ENCODE peak calls at places on chromosomes 11 and 22, in ten cellular contexts. F is SK-N-SH; R is activated CD4-positive, alpha-beta T cell treated with anti-CD3 and anti-CD28 coated beads for 24 hours; B is M059J; I is stimulated activated naive CD4-positive, alpha-beta T cell; G is midbrain; O is endothelial cell; A is G401; Y is T-helper 1 cell; E is SJSA1. W is an unnamed sample.

GRCh38 chr22:20420157-20420842 is 17.3 kb downstream of the SCARF2 start:
- DNase-seq in Y (no peak), A (no peak), E (no peak), I (no peak), G (no peak), B (no peak), O (no peak), R (no peak), F (no peak), W (no peak)

GRCh38 chr11:47980093-47980906 is at the start of gene PTPRJ:
- DNase-seq in R (no peak), A (peak), G (peak), I (peak), O (peak), Y (peak), F (peak), B (peak), E (peak), W (peak)

GRCh38 chr11:118612378-118612777 is 5.0 kb downstream of the PHLDB1 start:
- DNase-seq in F (no peak), B (no peak), G (no peak), E (no peak), R (no peak), Y (no peak), A (no peak), O (no peak), I (no peak), W (no peak)

GRCh38 chr22:31244044-31244942 is 32.2 kb downstream of the LIMK2 start:
- DNase-seq in Y (no peak), E (peak), B (peak), O (no peak), R (no peak), G (no peak), I (no peak), A (peak), F (peak), W (no peak)

GRCh38 chr11:34706709-34707461 is 86.0 kb downstream of the EHF start:
- DNase-seq in E (no peak), Y (no peak), F (no peak), G (no peak), R (no peak), I (no peak), A (no peak), B (peak), O (no peak), W (no peak)

GRCh38 chr22:50577987-50578775 is at the start of gene CPT1B:
- DNase-seq in O (no peak), A (no peak), R (no peak), B (no peak), Y (no peak), G (no peak), F (no peak), I (no peak), E (no peak), W (no peak)

GRCh38 chr11:45331839-45332485 is 45.8 kb upstream of the SYT13 start:
- DNase-seq in I (no peak), Y (no peak), O (no peak), R (no peak), B (no peak), E (peak), A (no peak), F (no peak), G (no peak), W (no peak)

GRCh38 chr22:45413368-45414211 is at the start of the genes RIBC2 and SMC1B:
- DNase-seq in G (peak), O (peak), R (peak), E (no peak), B (peak), A (peak), F (no peak), I (peak), Y (peak), W (no peak)

GRCh38 chr11:69797156-69797555 is 22.0 kb upstream of the FGF4 start:
- DNase-seq in O (no peak), R (no peak), F (no peak), B (peak), A (peak), I (no peak), G (no peak), Y (no peak), E (no peak), W (no peak)

GRCh38 chr11:12298610-12299009 is 78.8 kb upstream of the PARVA start:
- DNase-seq in Y (no peak), O (no peak), E (no peak), I (no peak), A (no peak), R (no peak), B (no peak), F (no peak), G (no peak), W (no peak)

GRCh38 chr11:44621140-44621681 is 55.7 kb downstream of the CD82 start:
- DNase-seq in B (peak), E (peak), Y (peak), R (peak), A (peak), O (peak), G (peak), F (peak), I (no peak), W (peak)

GRCh38 chr11:63961608-63962412 is 12.6 kb upstream of the COX8A start:
- DNase-seq in O (no peak), I (no peak), Y (peak), E (no peak), R (no peak), G (no peak), A (no peak), F (peak), B (peak), W (no peak)

GRCh38 chr11:34909955-34910354 is 6.2 kb downstream of the APIP start:
- DNase-seq in Y (no peak), A (no peak), I (no peak), O (no peak), B (no peak), E (no peak), R (no peak), G (no peak), F (no peak), W (no peak)

GRCh38 chr22:45129703-45130524 is 33.8 kb upstream of the NUP50 start:
- DNase-seq in F (no peak), O (no peak), A (no peak), E (no peak), R (peak), Y (peak), I (peak), G (no peak), B (no peak), W (no peak)

GRCh38 chr22:19568337-19569311 is 44.4 kb upstream of the CLDN5 start:
- DNase-seq in I (no peak), F (no peak), R (no peak), O (no peak), E (no peak), B (peak), G (no peak), A (no peak), Y (no peak), W (no peak)

GRCh38 chr22:18078329-18079041 is 695 bp downstream of the PEX26 start:
- DNase-seq in A (no peak), O (peak), Y (peak), F (peak), G (no peak), E (no peak), R (no peak), B (peak), I (no peak), W (peak)

GRCh38 chr22:37358386-37358785 is 68.9 kb downstream of the ELFN2 start:
- DNase-seq in F (no peak), I (no peak), A (no peak), G (no peak), B (no peak), E (no peak), O (no peak), R (no peak), Y (no peak), W (no peak)

GRCh38 chr11:86421976-86422770 is 47.5 kb downstream of the CCDC81 start:
- DNase-seq in F (no peak), Y (no peak), G (no peak), R (no peak), O (no peak), A (no peak), B (no peak), E (no peak), I (no peak), W (no peak)

GRCh38 chr22:43197271-43197941 is 10.5 kb upstream of the TTLL12 start:
- DNase-seq in I (no peak), B (peak), F (no peak), O (no peak), Y (no peak), A (no peak), G (no peak), R (no peak), E (peak), W (no peak)

GRCh38 chr11:95503047-95503446 is 272.0 kb upstream of the SESN3 start:
- DNase-seq in F (no peak), O (no peak), I (no peak), E (no peak), A (no peak), Y (no peak), B (no peak), G (no peak), R (no peak), W (no peak)

GRCh38 chr11:66868726-66869291 is 11.9 kb downstream of the LRFN4 start:
- DNase-seq in I (peak), A (no peak), Y (peak), R (peak), O (peak), G (no peak), E (peak), F (peak), B (no peak), W (peak)

GRCh38 chr11:8209208-8209807 is 40.5 kb upstream of the RIC3 start:
- DNase-seq in B (no peak), R (no peak), Y (no peak), I (no peak), A (no peak), G (peak), O (no peak), F (no peak), E (no peak), W (peak)

GRCh38 chr11:18699848-18700261 is 1.3 kb downstream of the TMEM86A start:
- DNase-seq in R (no peak), Y (no peak), I (no peak), E (no peak), O (no peak), G (peak), A (no peak), B (no peak), F (no peak), W (no peak)